ENCODE peak calls at places on chromosomes 2 and 18, in four cellular contexts. One of them, this sample, is unnamed.

GRCh38 chr2:151241224-151241623 is 20.4 kb downstream of the RBM43 start:
- DNase-seq in A673: no peak
- DNase-seq in fibroblast of lung: no peak
- DNase-seq in activated B cell treated with CpG ODN at 0.5 μM for 24 hours: no peak
- DNase-seq in this sample: no peak

GRCh38 chr2:162143969-162144368 is 8.1 kb downstream of the GCG start:
- DNase-seq in A673: no peak
- DNase-seq in fibroblast of lung: no peak
- DNase-seq in activated B cell treated with CpG ODN at 0.5 μM for 24 hours: no peak
- DNase-seq in this sample: no peak

GRCh38 chr2:43495727-43496126 is 100.1 kb downstream of the THADA start:
- DNase-seq in A673: no peak
- DNase-seq in fibroblast of lung: no peak
- DNase-seq in activated B cell treated with CpG ODN at 0.5 μM for 24 hours: no peak
- DNase-seq in this sample: no peak

GRCh38 chr2:190791347-190791982 is 89.2 kb upstream of the GLS start:
- DNase-seq in A673: peak; percentile 80
- DNase-seq in fibroblast of lung: peak; percentile 42
- DNase-seq in activated B cell treated with CpG ODN at 0.5 μM for 24 hours: no peak
- DNase-seq in this sample: no peak

GRCh38 chr2:216858312-216858711 is 1.6 kb downstream of the TNP1 start:
- DNase-seq in A673: no peak
- DNase-seq in fibroblast of lung: no peak
- DNase-seq in activated B cell treated with CpG ODN at 0.5 μM for 24 hours: no peak
- DNase-seq in this sample: no peak

GRCh38 chr2:222594679-222595078 is 61.2 kb downstream of the FARSB start:
- DNase-seq in A673: no peak
- DNase-seq in fibroblast of lung: peak; percentile 81
- DNase-seq in activated B cell treated with CpG ODN at 0.5 μM for 24 hours: no peak
- DNase-seq in this sample: no peak

GRCh38 chr2:1731512-1731962 is 12.8 kb downstream of the PXDN start:
- DNase-seq in A673: no peak
- DNase-seq in fibroblast of lung: peak; percentile 74
- DNase-seq in activated B cell treated with CpG ODN at 0.5 μM for 24 hours: no peak
- DNase-seq in this sample: no peak

GRCh38 chr2:172095146-172095904 is 7.4 kb downstream of the DLX2 start:
- DNase-seq in A673: peak; percentile 91
- DNase-seq in fibroblast of lung: peak; percentile 51
- DNase-seq in activated B cell treated with CpG ODN at 0.5 μM for 24 hours: no peak
- DNase-seq in this sample: peak; percentile 61

GRCh38 chr18:13176847-13177246 is 41.7 kb upstream of the LDLRAD4 start:
- DNase-seq in A673: no peak
- DNase-seq in fibroblast of lung: no peak
- DNase-seq in activated B cell treated with CpG ODN at 0.5 μM for 24 hours: no peak
- DNase-seq in this sample: no peak

GRCh38 chr2:109349555-109350430 is 220.8 kb downstream of the SH3RF3 start:
- DNase-seq in A673: no peak
- DNase-seq in fibroblast of lung: no peak
- DNase-seq in activated B cell treated with CpG ODN at 0.5 μM for 24 hours: no peak
- DNase-seq in this sample: no peak

GRCh38 chr2:128408349-128409305 is 90.0 kb upstream of the HS6ST1 start:
- DNase-seq in A673: peak; percentile 25
- DNase-seq in fibroblast of lung: peak; percentile 74
- DNase-seq in activated B cell treated with CpG ODN at 0.5 μM for 24 hours: no peak
- DNase-seq in this sample: peak; percentile 34

GRCh38 chr2:207283356-207283755 is 117.6 kb upstream of the KLF7 start:
- DNase-seq in A673: no peak
- DNase-seq in fibroblast of lung: no peak
- DNase-seq in activated B cell treated with CpG ODN at 0.5 μM for 24 hours: no peak
- DNase-seq in this sample: no peak

GRCh38 chr2:29309090-29310054 is 194.2 kb downstream of the CLIP4 start:
- DNase-seq in A673: peak; percentile 89
- DNase-seq in fibroblast of lung: peak; percentile 66
- DNase-seq in activated B cell treated with CpG ODN at 0.5 μM for 24 hours: no peak
- DNase-seq in this sample: no peak

GRCh38 chr2:10654069-10654468 is 35.7 kb downstream of the NOL10 start:
- DNase-seq in A673: peak; percentile 13
- DNase-seq in fibroblast of lung: peak; percentile 19
- DNase-seq in activated B cell treated with CpG ODN at 0.5 μM for 24 hours: no peak
- DNase-seq in this sample: no peak

GRCh38 chr2:118705032-118705431 is 142.4 kb downstream of the EN1 start:
- DNase-seq in A673: no peak
- DNase-seq in fibroblast of lung: peak; percentile 28
- DNase-seq in activated B cell treated with CpG ODN at 0.5 μM for 24 hours: no peak
- DNase-seq in this sample: no peak

GRCh38 chr2:237867465-237867864 is 8.0 kb downstream of the RAMP1 start:
- DNase-seq in A673: no peak
- DNase-seq in fibroblast of lung: no peak
- DNase-seq in activated B cell treated with CpG ODN at 0.5 μM for 24 hours: no peak
- DNase-seq in this sample: no peak

GRCh38 chr2:199606193-199606780 is 148.5 kb upstream of the SATB2 start:
- DNase-seq in A673: peak; percentile 44
- DNase-seq in fibroblast of lung: no peak
- DNase-seq in activated B cell treated with CpG ODN at 0.5 μM for 24 hours: no peak
- DNase-seq in this sample: no peak

GRCh38 chr18:42364042-42364441 is 409.0 kb downstream of the PIK3C3 start:
- DNase-seq in A673: no peak
- DNase-seq in fibroblast of lung: no peak
- DNase-seq in activated B cell treated with CpG ODN at 0.5 μM for 24 hours: no peak
- DNase-seq in this sample: no peak

GRCh38 chr18:5238371-5238758 is 41.3 kb upstream of the AKAIN1 start:
- DNase-seq in A673: peak; percentile 29
- DNase-seq in fibroblast of lung: no peak
- DNase-seq in activated B cell treated with CpG ODN at 0.5 μM for 24 hours: no peak
- DNase-seq in this sample: peak; percentile 30

GRCh38 chr18:47036298-47036874 is 965 bp upstream of the ELOA2 start:
- DNase-seq in A673: peak; percentile 47
- DNase-seq in fibroblast of lung: peak; percentile 42
- DNase-seq in activated B cell treated with CpG ODN at 0.5 μM for 24 hours: no peak
- DNase-seq in this sample: no peak

GRCh38 chr2:133710613-133711012 is 142.3 kb upstream of the NCKAP5 start:
- DNase-seq in A673: no peak
- DNase-seq in fibroblast of lung: no peak
- DNase-seq in activated B cell treated with CpG ODN at 0.5 μM for 24 hours: no peak
- DNase-seq in this sample: no peak

GRCh38 chr2:16407358-16407757 is 258.3 kb downstream of the CYRIA start:
- DNase-seq in A673: no peak
- DNase-seq in fibroblast of lung: no peak
- DNase-seq in activated B cell treated with CpG ODN at 0.5 μM for 24 hours: no peak
- DNase-seq in this sample: peak; percentile 56

GRCh38 chr2:172734711-172735645 is 667 bp upstream of the RAPGEF4 start:
- DNase-seq in A673: no peak
- DNase-seq in fibroblast of lung: peak; percentile 23
- DNase-seq in activated B cell treated with CpG ODN at 0.5 μM for 24 hours: no peak
- DNase-seq in this sample: no peak

GRCh38 chr2:137928547-137929503 is 35.4 kb upstream of the HNMT start:
- DNase-seq in A673: no peak
- DNase-seq in fibroblast of lung: no peak
- DNase-seq in activated B cell treated with CpG ODN at 0.5 μM for 24 hours: no peak
- DNase-seq in this sample: no peak

GRCh38 chr2:68920481-68921170 is 32.1 kb downstream of the GKN2 start:
- DNase-seq in A673: no peak
- DNase-seq in fibroblast of lung: no peak
- DNase-seq in activated B cell treated with CpG ODN at 0.5 μM for 24 hours: no peak
- DNase-seq in this sample: no peak
- TF ChIP-seq CTCF in A673: no peak
- TF ChIP-seq CTCF in fibroblast of lung: no peak
- TF ChIP-seq CTCF in activated B cell treated with CpG ODN at 0.5 μM for 24 hours: no peak
- TF ChIP-seq CTCF in this sample: no peak

GRCh38 chr2:105747997-105748396 is 3.3 kb downstream of the NCK2 start:
- DNase-seq in A673: no peak
- DNase-seq in fibroblast of lung: no peak
- DNase-seq in activated B cell treated with CpG ODN at 0.5 μM for 24 hours: no peak
- DNase-seq in this sample: no peak

GRCh38 chr2:105746177-105747080 is 1.7 kb downstream of the NCK2 start:
- DNase-seq in A673: no peak
- DNase-seq in fibroblast of lung: no peak
- DNase-seq in activated B cell treated with CpG ODN at 0.5 μM for 24 hours: peak; percentile 58
- DNase-seq in this sample: peak; percentile 62

GRCh38 chr2:105749583-105750399 is 5.1 kb downstream of the NCK2 start:
- DNase-seq in A673: no peak
- DNase-seq in fibroblast of lung: peak; percentile 57
- DNase-seq in activated B cell treated with CpG ODN at 0.5 μM for 24 hours: no peak
- DNase-seq in this sample: no peak

GRCh38 chr2:105747254-105747909 is 2.7 kb downstream of the NCK2 start:
- DNase-seq in A673: no peak
- DNase-seq in fibroblast of lung: no peak
- DNase-seq in activated B cell treated with CpG ODN at 0.5 μM for 24 hours: no peak
- DNase-seq in this sample: peak; percentile 7

GRCh38 chr2:105748564-105748963 is 3.9 kb downstream of the NCK2 start:
- DNase-seq in A673: no peak
- DNase-seq in fibroblast of lung: no peak
- DNase-seq in activated B cell treated with CpG ODN at 0.5 μM for 24 hours: no peak
- DNase-seq in this sample: no peak
- TF ChIP-seq CTCF in A673: no peak
- TF ChIP-seq CTCF in fibroblast of lung: no peak
- TF ChIP-seq CTCF in activated B cell treated with CpG ODN at 0.5 μM for 24 hours: no peak
- TF ChIP-seq CTCF in this sample: no peak

GRCh38 chr2:73907840-73908452 is 15.1 kb downstream of the ACTG2 start:
- DNase-seq in A673: peak; percentile 54
- DNase-seq in fibroblast of lung: peak; percentile 65
- DNase-seq in activated B cell treated with CpG ODN at 0.5 μM for 24 hours: peak; percentile 23
- DNase-seq in this sample: no peak
- TF ChIP-seq CTCF in A673: peak; percentile 46
- TF ChIP-seq CTCF in fibroblast of lung: peak; percentile 18
- TF ChIP-seq CTCF in activated B cell treated with CpG ODN at 0.5 μM for 24 hours: no peak
- TF ChIP-seq CTCF in this sample: no peak

DNA sequence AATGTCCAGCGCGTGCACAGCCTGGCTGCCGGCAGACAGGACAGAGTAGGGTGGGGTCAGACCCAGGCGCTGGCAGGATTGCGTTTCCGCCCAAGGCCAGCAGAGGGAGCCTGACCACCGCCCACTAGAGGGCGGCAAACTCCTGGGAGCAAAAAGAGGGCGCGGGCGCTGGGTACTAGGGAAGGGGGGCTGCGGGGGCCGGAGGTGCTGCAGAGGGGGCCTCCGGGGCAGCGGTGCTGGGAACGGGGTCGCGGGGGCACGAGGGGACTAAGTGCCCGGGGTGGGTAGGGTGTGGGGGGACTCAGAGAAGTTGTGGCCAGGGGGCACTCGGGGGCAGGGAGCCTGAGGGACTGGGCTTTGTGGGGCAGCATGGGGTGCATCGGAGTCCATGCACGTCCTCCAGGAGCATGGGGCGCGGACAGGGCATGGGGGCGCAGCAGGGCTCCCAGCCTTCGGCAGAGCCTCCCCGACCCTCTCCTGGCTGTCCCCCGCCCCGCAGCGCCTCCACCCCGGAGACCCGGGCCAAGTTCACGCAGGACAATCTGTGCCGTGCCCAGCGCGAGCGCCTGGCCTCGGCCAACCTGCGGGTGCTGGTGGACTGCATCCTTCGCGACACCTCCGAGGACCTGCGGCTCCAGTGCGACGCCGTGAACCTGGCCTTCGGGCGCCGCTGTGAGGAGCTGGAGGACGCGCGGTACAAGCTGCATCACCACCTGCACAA is 3.2 kb downstream of the TEKT4 start:
- DNase-seq in A673: peak; percentile 59
- DNase-seq in fibroblast of lung: no peak
- DNase-seq in activated B cell treated with CpG ODN at 0.5 μM for 24 hours: no peak
- DNase-seq in this sample: no peak
- TF ChIP-seq CTCF in A673: peak; percentile 99
- TF ChIP-seq CTCF in fibroblast of lung: peak; percentile 57
- TF ChIP-seq CTCF in activated B cell treated with CpG ODN at 0.5 μM for 24 hours: no peak
- TF ChIP-seq CTCF in this sample: peak; percentile 51

GRCh38 chr2:105076121-105076520 is 38.3 kb downstream of the MRPS9 start:
- DNase-seq in A673: no peak
- DNase-seq in fibroblast of lung: no peak
- DNase-seq in activated B cell treated with CpG ODN at 0.5 μM for 24 hours: no peak
- DNase-seq in this sample: no peak

GRCh38 chr2:105082107-105082506 is 44.2 kb downstream of the MRPS9 start:
- DNase-seq in A673: peak; percentile 26
- DNase-seq in fibroblast of lung: peak; percentile 4
- DNase-seq in activated B cell treated with CpG ODN at 0.5 μM for 24 hours: no peak
- DNase-seq in this sample: no peak

GRCh38 chr2:105085525-105085924 is 47.7 kb downstream of the MRPS9 start:
- DNase-seq in A673: no peak
- DNase-seq in fibroblast of lung: no peak
- DNase-seq in activated B cell treated with CpG ODN at 0.5 μM for 24 hours: no peak
- DNase-seq in this sample: no peak

GRCh38 chr2:105078906-105079305 is 41.0 kb downstream of the MRPS9 start:
- DNase-seq in A673: peak; percentile 65
- DNase-seq in fibroblast of lung: no peak
- DNase-seq in activated B cell treated with CpG ODN at 0.5 μM for 24 hours: no peak
- DNase-seq in this sample: no peak

DNA sequence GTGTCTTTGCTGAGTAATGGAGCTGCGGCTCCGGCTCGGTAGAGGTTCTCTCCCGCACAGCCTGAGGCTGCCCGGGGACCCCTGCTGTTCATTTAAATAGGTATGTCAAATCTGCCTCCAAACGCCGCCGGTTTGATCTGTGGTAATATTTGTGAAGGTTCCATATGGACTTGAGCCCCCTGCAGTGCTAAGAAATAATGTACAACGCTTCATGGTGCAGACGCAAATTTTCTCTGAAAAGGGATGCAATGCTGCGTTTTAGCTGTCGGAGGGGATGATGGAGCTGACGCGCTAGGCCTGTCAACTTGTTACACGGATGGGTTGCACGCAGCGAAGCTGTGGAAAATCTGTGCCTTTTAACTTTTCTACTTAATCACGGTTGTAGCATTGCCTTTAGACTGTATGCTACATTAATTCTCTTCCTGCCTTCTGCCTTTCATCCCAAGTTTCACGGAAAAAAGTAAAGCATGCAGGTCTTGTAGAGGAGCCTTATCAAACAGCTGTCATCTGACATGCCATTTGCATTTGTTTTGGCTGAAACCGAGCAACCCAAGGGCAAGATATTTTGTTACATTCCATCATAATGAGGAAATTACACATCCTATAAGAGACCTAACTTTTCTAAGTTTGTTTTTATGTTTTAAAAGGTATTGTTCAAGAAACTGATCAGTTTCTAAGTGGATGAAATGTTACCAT is 43.3 kb downstream of the MRPS9 start:
- DNase-seq in A673: peak; percentile 80
- DNase-seq in fibroblast of lung: peak; percentile 8
- DNase-seq in activated B cell treated with CpG ODN at 0.5 μM for 24 hours: no peak
- DNase-seq in this sample: no peak
- TF ChIP-seq CTCF in A673: no peak
- TF ChIP-seq CTCF in fibroblast of lung: no peak
- TF ChIP-seq CTCF in activated B cell treated with CpG ODN at 0.5 μM for 24 hours: no peak
- TF ChIP-seq CTCF in this sample: no peak

DNA sequence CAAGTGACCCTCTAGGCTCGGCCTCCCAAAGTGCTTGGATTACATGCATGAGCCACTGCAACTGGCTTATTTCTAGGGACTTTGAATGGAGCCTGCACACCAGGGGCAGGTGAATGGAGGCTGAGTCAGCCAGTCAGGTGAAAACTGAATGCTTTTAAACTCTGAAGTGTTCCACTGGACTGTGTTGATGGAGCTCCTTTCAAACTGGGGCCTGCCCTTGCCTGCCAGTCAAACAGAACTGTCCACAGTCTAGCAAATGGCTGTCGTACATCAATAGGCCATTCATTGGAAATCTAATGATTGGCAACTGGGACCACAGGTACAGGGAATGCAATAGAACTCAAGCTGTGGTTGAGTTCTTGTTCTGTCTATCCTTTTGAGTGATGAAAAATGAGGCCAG is 981 bp upstream of the NOSTRIN start:
- DNase-seq in A673: no peak
- DNase-seq in fibroblast of lung: no peak
- DNase-seq in activated B cell treated with CpG ODN at 0.5 μM for 24 hours: no peak
- DNase-seq in this sample: no peak
- TF ChIP-seq CTCF in A673: no peak
- TF ChIP-seq CTCF in fibroblast of lung: no peak
- TF ChIP-seq CTCF in activated B cell treated with CpG ODN at 0.5 μM for 24 hours: no peak
- TF ChIP-seq CTCF in this sample: no peak

This sample was measured in mesothelial cell of epicardium.